ENCODE peak calls at places on chromosomes 16 and 17, in four cellular contexts. G, K, X and A are unnamed samples. For H3K4me1, the result is how much of the 10 kb centered on the place peaks cover.

GRCh38 chr17:48542114-48542955 is 2.6 kb downstream of the HOXB2 start:
- DNase-seq in G (peak), K (no peak), X (no peak), A (no peak)

GRCh38 chr17:60526726-60527125 is 684 bp upstream of the APPBP2 start:
- DNase-seq in G (peak), K (no peak), X (no peak), A (no peak)

GRCh38 chr17:45087496-45087975 is 26.4 kb downstream of the NMT1 start:
- DNase-seq in G (peak), K (no peak), X (no peak), A (no peak)

GRCh38 chr16:27726621-27727275 is 176.8 kb downstream of the KATNIP start:
- DNase-seq in G (peak), K (no peak), X (no peak), A (no peak)

GRCh38 chr17:37824534-37825485 is 80.0 kb upstream of the HNF1B start:
- DNase-seq in G (peak), K (no peak), X (no peak), A (no peak)

GRCh38 chr17:36544049-36544319 is 735 bp upstream of the GGNBP2 start:
- DNase-seq in G (no peak), K (peak), X (peak), A (no peak)

GRCh38 chr16:75224683-75225082 is 5.9 kb downstream of the CTRB1 start:
- DNase-seq in G (no peak), K (peak), X (no peak), A (no peak)

GRCh38 chr16:88034770-88035169 is 83.5 kb downstream of the BANP start:
- DNase-seq in G (peak), K (no peak), X (no peak), A (no peak)

GRCh38 chr16:15827299-15827698 is 29.5 kb downstream of the MYH11 start:
- DNase-seq in G (no peak), K (no peak), X (peak), A (no peak)

GRCh38 chr16:80210787-80211186 is 330.0 kb upstream of the DYNLRB2 start:
- DNase-seq in G (no peak), K (no peak), X (no peak), A (no peak)

GRCh38 chr17:63821809-63822208 is 5.4 kb upstream of the PSMC5 start:
- DNase-seq in G (no peak), K (no peak), X (no peak), A (no peak)

GRCh38 chr17:66296289-66296725 is 6.1 kb upstream of the PRKCA start:
- DNase-seq in G (no peak), K (no peak), X (no peak), A (no peak)

GRCh38 chr17:42247734-42248133 is 28.5 kb downstream of the STAT5B start:
- DNase-seq in G (peak), K (no peak), X (peak), A (no peak)

GRCh38 chr17:58279016-58279671 is 1.6 kb downstream of the MPO start:
- DNase-seq in G (peak), K (peak), X (peak), A (no peak)

GRCh38 chr16:54985668-54986067 is 55.0 kb downstream of the IRX5 start:
- DNase-seq in G (no peak), K (no peak), X (no peak), A (no peak)

GRCh38 chr16:80652441-80652840 is 111.6 kb downstream of the DYNLRB2 start:
- DNase-seq in G (no peak), K (no peak), X (no peak), A (no peak)

GRCh38 chr16:17379121-17379571 is 91.6 kb downstream of the XYLT1 start:
- DNase-seq in G (peak), K (no peak), X (peak), A (no peak)

GRCh38 chr17:20026960-20027359 is 17.8 kb downstream of the SPECC1 start:
- DNase-seq in G (no peak), K (no peak), X (no peak), A (no peak)

GRCh38 chr17:20028436-20028835 is 19.3 kb downstream of the SPECC1 start:
- DNase-seq in G (peak), K (no peak), X (no peak), A (no peak)

GRCh38 chr17:20022701-20023100 is 13.5 kb downstream of the SPECC1 start:
- DNase-seq in G (no peak), K (no peak), X (no peak), A (no peak)
- TF ChIP-seq CTCF in G (no peak), K (no peak), X (no peak), A (no peak)

GRCh38 chr16:9533042-9533441 is 441.6 kb downstream of the HAPSTR1 start:
- DNase-seq in G (no peak), K (no peak), X (no peak), A (no peak)
- H3K4me1 ChIP-seq in G (under half), K (under half), X (under half), A (under half)

DNA sequence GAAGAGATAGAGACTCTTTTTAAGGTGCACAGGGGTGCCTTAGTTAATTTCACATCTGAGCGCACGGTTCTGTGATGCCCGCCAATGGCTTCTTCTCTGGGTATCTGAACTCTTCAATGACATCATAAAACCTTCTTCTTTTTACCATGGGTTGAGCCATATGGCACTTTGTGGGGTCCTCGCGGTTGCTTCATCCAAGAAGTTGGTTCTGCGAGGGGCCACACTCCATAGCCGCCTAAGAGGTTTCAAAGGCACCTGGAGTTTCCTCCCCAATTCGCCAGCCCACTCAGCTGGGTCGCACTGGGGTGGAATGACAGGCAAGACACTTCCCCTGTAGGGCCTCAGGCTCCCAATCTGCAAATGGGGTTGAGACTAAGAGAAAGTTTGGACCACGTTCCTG is 10.4 kb upstream of the MT4 start:
- DNase-seq in G (no peak), K (no peak), X (no peak), A (no peak)
- TF ChIP-seq CTCF in G (no peak), K (no peak), X (no peak), A (no peak)

DNA sequence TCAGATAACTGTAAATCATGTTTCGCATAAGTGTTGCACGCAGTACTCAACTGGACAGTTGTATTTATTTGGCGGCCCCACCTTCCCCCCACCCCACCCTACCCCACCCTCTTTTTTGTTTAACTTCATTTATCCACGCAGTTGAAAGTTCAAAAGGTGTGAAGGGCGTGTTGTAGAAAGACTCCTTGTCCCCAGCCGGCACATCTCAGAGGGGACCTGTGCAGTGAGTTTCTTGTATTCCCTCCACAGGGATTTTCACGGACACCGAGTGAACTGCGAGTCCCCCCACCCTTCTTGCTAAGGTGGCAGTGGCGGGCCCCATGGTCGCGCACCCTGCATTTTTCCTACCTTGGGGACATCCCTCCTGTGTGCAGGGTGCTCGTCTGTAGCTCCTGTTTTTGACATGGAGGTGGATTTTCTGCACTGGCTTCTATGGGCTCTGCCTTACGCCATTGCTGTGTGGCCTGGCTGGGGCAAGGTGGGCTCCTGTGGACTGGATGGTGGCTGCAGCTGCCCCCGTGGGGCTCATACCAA is 36.2 kb downstream of the ADCY7 start:
- DNase-seq in G (no peak), K (no peak), X (peak), A (no peak)
- H3K4me1 ChIP-seq in G (under half), K (under half), X (under half), A (under half)

DNA sequence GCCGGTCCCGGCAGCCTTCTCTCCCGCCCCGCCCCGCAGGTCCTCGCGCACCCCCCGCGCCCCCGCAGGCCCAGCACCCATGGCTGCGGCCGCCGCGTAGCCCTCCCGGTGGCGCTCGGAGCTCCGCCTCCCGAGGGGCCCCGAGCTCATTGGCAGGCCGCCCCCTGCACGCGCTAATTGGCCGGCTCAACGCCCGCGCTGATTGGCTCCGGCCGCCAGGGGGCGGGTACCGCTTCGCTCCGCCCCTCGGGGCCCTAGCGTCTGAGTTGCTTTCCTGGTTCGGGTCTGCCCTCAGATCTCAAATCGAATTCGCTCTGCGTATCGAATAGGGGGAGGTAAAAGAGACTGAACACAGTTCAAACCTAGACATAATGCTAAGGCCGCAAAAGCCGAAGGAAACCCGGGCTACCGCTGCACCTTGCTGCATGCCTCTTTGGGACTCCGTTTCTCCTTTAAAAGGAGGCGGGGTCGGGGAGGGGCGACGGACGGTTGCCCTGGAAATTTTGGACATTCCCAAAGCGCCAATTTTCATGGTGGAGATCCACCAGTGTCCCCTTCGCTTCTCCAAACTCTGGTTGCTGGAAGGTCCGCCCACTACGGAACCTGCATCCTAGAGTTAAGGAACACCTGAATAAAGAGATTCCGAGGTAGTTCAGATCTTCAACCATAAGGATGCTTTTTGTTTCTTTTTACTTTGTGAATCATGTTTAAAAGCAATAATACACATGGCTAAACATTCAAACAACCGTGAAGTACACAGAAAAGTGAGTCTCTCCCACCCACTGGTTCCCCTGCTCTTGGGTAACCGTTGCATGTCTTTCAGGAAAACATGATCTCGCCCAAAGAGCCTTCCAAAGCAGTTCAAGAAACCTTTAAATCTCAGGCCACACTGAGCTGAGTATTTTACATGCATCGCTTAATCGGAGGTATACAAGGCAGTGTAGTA is at the start of gene DEXI:
- DNase-seq in G (peak), K (peak), X (peak), A (peak)
- TF ChIP-seq CTCF in G (no peak), K (peak), X (peak), A (peak)

GRCh38 chr17:2263183-2263954 is 40.2 kb downstream of the SMG6 start:
- DNase-seq in G (peak), K (no peak), X (no peak), A (no peak)
- H3K4me1 ChIP-seq in G (under half), K (under half), X (half or more), A (under half)

GRCh38 chr16:56518435-56518834 is 1.4 kb downstream of the BBS2 start:
- DNase-seq in G (no peak), K (no peak), X (no peak), A (peak)

GRCh38 chr16:56517206-56517605 is 2.6 kb downstream of the BBS2 start:
- DNase-seq in G (no peak), K (no peak), X (no peak), A (no peak)

GRCh38 chr16:56515665-56516064 is 4.2 kb downstream of the BBS2 start:
- DNase-seq in G (no peak), K (no peak), X (no peak), A (no peak)

GRCh38 chr16:56520251-56520577 is 390 bp upstream of the BBS2 start:
- DNase-seq in G (no peak), K (no peak), X (no peak), A (no peak)

DNA sequence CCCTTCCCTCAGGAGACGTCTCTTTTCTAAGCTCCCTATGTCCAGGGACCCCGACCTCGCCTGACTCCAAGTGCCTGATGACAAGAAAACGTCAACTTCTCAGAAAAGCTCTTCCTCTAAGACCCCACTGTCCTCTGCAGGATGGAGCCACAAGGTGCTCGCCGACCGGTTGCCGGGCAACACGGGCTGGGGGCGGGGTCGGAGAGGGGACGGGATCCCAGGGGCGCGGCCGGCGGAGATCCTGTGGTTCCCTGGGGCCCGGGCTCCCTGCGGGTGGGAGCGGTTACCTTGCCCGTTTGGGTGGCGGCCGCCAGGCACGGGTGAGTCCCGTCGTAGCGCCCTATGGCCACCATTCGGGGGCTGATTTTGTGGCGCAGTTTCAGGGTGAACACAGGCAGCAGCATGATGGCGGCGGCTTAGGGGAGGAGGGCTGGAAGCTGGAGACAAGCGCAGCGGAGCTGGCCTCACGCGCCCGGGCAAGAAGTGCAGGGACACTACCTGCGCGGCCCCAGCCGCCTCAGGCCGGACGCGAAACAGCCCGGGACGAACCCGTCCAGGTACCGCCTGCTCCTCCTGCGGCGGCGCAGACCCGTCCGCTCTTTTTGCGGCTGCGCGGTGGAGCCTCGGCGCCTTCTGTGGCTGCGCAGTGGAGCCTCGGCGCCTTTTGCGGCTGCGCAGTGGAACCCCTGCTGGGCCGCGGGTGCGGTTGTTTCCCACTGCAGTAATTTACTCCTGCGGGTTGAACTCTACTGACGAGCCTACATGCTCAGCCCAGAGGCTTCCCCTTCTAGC is at the start of gene BBS2:
- DNase-seq in G (peak), K (peak), X (peak), A (peak)
- TF ChIP-seq CTCF in G (no peak), K (no peak), X (no peak), A (no peak)

DNA sequence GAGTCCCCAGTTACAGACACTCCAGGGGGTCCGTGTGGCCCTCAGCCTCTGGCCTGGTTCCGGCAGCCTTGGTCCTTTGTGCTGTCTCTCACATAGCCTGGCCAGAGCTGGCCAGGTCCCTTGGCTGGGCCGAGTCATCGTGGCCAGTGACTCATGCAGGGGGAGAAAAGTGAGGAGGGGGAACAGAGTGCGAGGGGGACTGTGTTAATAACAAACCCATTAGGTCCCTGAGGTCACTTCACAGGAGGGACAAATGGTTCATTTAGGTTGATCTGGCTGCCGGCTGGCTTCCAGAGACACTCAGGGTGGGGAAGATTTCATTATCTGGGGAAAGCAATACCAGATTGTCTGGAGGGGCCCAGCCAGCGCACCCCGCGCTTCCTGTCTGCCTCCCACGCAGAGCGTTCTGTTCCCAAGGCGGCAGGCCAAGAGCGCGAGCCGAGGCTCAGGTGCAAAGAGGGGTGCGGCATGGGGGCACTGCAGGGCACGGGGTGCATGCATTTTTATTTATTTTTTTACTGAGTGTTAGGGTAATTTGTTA is 223.1 kb downstream of the SEC14L1 start:
- DNase-seq in G (peak), K (peak), X (peak), A (no peak)
- H3K4me1 ChIP-seq in G (under half), K (under half), X (under half), A (under half)

GRCh38 chr17:28381141-28381825 is 9.8 kb downstream of the SARM1 start:
- DNase-seq in G (no peak), K (no peak), X (no peak), A (no peak)
- TF ChIP-seq CTCF in G (no peak), K (no peak), X (no peak), A (no peak)

GRCh38 chr17:28758411-28759121 is 14.8 kb downstream of the TRAF4 start:
- DNase-seq in G (no peak), K (no peak), X (peak), A (no peak)
- H3K4me1 ChIP-seq in G (under half), K (under half), X (under half), A (under half)